ENCODE peak calls at places on chromosomes 4 and X, in six cellular contexts. A is GM20000; C is CD8-positive, alpha-beta T cell; Q is Caco-2; Y is CD4-positive, alpha-beta T cell; X is left ventricle myocardium superior. U is an unnamed sample.

GRCh38 chr4:39227906-39228305 is 45.6 kb downstream of the WDR19 start:
- DNase-seq in Y (no peak), C (no peak), A (no peak), Q (no peak), X (no peak), U (no peak)

GRCh38 chr4:8260656-8261111 is 8.9 kb upstream of the HTRA3 start:
- DNase-seq in Y (no peak), X (no peak), Q (peak), A (no peak), C (no peak), U (peak)

GRCh38 chr4:155025762-155026457 is 182.5 kb upstream of the NPY2R start:
- DNase-seq in Y (no peak), C (no peak), Q (peak), X (peak), A (no peak), U (peak)

GRCh38 chr4:8747467-8747841 is 124.2 kb downstream of the HMX1 start:
- DNase-seq in Y (no peak), C (no peak), A (no peak), Q (no peak), X (peak), U (peak)

GRCh38 chrX:20595928-20596550 is 329.3 kb upstream of the RPS6KA3 start:
- DNase-seq in Q (no peak), X (peak), C (no peak), Y (no peak), A (no peak), U (no peak)

GRCh38 chr4:76279462-76279861 is 27.1 kb upstream of the STBD1 start:
- DNase-seq in Q (no peak), A (no peak), C (no peak), X (no peak), Y (peak), U (no peak)

GRCh38 chr4:3461515-3462291 is 1.4 kb upstream of the DOK7 start:
- DNase-seq in A (no peak), Q (no peak), Y (no peak), C (no peak), X (peak), U (no peak)

GRCh38 chr4:17013382-17014006 is 115.0 kb upstream of the LDB2 start:
- DNase-seq in A (no peak), X (no peak), Q (no peak), Y (no peak), C (no peak), U (peak)

GRCh38 chr4:185700048-185700447 is 111.9 kb downstream of the SORBS2 start:
- DNase-seq in X (no peak), Q (no peak), C (no peak), A (no peak), Y (no peak), U (no peak)

GRCh38 chr4:76714226-76714625 is 183.7 kb downstream of the SOWAHB start:
- DNase-seq in Q (no peak), X (no peak), C (no peak), A (no peak), Y (no peak), U (no peak)

GRCh38 chr4:144591401-144591800 is 54.6 kb upstream of the HHIP start:
- DNase-seq in X (no peak), A (no peak), Y (no peak), Q (no peak), C (no peak), U (no peak)

GRCh38 chr4:40192286-40193017 is 4.4 kb upstream of the RHOH start:
- DNase-seq in Y (no peak), A (no peak), C (no peak), Q (no peak), X (no peak), U (no peak)

GRCh38 chr4:145904413-145905177 is 34.0 kb downstream of the ZNF827 start:
- DNase-seq in Y (no peak), C (no peak), X (no peak), Q (no peak), A (no peak), U (no peak)

GRCh38 chrX:112631892-112632291 is 47.8 kb downstream of the LHFPL1 start:
- DNase-seq in Q (no peak), X (no peak), A (no peak), C (no peak), Y (no peak), U (no peak)

U was measured in endodermal cell.